ENCODE peak calls at places on chromosomes 2 and 18, in ten cellular contexts. One of them, this sample, is unnamed.

GRCh38 chr18:43068781-43069180 is 46.7 kb downstream of the RIT2 start:
- DNase-seq in mammary epithelial cell: no peak
- DNase-seq in uterus: no peak
- DNase-seq in tibial artery: no peak
- DNase-seq in AG09309: no peak
- DNase-seq in NB4: no peak
- DNase-seq in upper lobe of right lung: no peak
- DNase-seq in AG04449: no peak
- DNase-seq in fibroblast of the aortic adventitia: no peak
- DNase-seq in CD8-positive, alpha-beta T cell: no peak
- DNase-seq in this sample: no peak

GRCh38 chr2:1995584-1995983 is 251.3 kb upstream of the PXDN start:
- DNase-seq in mammary epithelial cell: no peak
- DNase-seq in uterus: no peak
- DNase-seq in tibial artery: no peak
- DNase-seq in AG09309: no peak
- DNase-seq in NB4: no peak
- DNase-seq in upper lobe of right lung: no peak
- DNase-seq in AG04449: no peak
- DNase-seq in fibroblast of the aortic adventitia: no peak
- DNase-seq in CD8-positive, alpha-beta T cell: no peak
- DNase-seq in this sample: no peak

GRCh38 chr18:36153771-36154170 is 24.1 kb downstream of the ELP2 start:
- DNase-seq in mammary epithelial cell: no peak
- DNase-seq in uterus: no peak
- DNase-seq in tibial artery: no peak
- DNase-seq in AG09309: no peak
- DNase-seq in NB4: no peak
- DNase-seq in upper lobe of right lung: no peak
- DNase-seq in AG04449: no peak
- DNase-seq in fibroblast of the aortic adventitia: peak; percentile 36
- DNase-seq in CD8-positive, alpha-beta T cell: no peak
- DNase-seq in this sample: no peak

GRCh38 chr2:10507106-10507505 is 59.0 kb upstream of the ODC1 start:
- DNase-seq in mammary epithelial cell: no peak
- DNase-seq in uterus: no peak
- DNase-seq in tibial artery: peak; percentile 25
- DNase-seq in AG09309: no peak
- DNase-seq in NB4: no peak
- DNase-seq in upper lobe of right lung: peak; percentile 41
- DNase-seq in AG04449: no peak
- DNase-seq in fibroblast of the aortic adventitia: no peak
- DNase-seq in CD8-positive, alpha-beta T cell: no peak
- DNase-seq in this sample: no peak

GRCh38 chr2:191860760-191861466 is 14.0 kb upstream of the CAVIN2 start:
- DNase-seq in mammary epithelial cell: no peak
- DNase-seq in uterus: no peak
- DNase-seq in tibial artery: no peak
- DNase-seq in AG09309: no peak
- DNase-seq in NB4: no peak
- DNase-seq in upper lobe of right lung: no peak
- DNase-seq in AG04449: no peak
- DNase-seq in fibroblast of the aortic adventitia: no peak
- DNase-seq in CD8-positive, alpha-beta T cell: no peak
- DNase-seq in this sample: no peak

GRCh38 chr2:112782234-112782799 is 2.0 kb downstream of the IL1A start:
- DNase-seq in mammary epithelial cell: no peak
- DNase-seq in uterus: no peak
- DNase-seq in tibial artery: no peak
- DNase-seq in AG09309: no peak
- DNase-seq in NB4: no peak
- DNase-seq in upper lobe of right lung: no peak
- DNase-seq in AG04449: no peak
- DNase-seq in fibroblast of the aortic adventitia: no peak
- DNase-seq in CD8-positive, alpha-beta T cell: no peak
- DNase-seq in this sample: no peak

GRCh38 chr18:28019425-28020108 is 157.4 kb downstream of the CDH2 start:
- DNase-seq in mammary epithelial cell: peak; percentile 73
- DNase-seq in uterus: no peak
- DNase-seq in tibial artery: no peak
- DNase-seq in AG09309: no peak
- DNase-seq in NB4: no peak
- DNase-seq in upper lobe of right lung: no peak
- DNase-seq in AG04449: no peak
- DNase-seq in fibroblast of the aortic adventitia: peak; percentile 77
- DNase-seq in CD8-positive, alpha-beta T cell: no peak
- DNase-seq in this sample: no peak

GRCh38 chr2:15942711-15943345 is 2.5 kb downstream of the MYCN start:
- DNase-seq in mammary epithelial cell: no peak
- DNase-seq in uterus: no peak
- DNase-seq in tibial artery: no peak
- DNase-seq in AG09309: no peak
- DNase-seq in NB4: no peak
- DNase-seq in upper lobe of right lung: no peak
- DNase-seq in AG04449: no peak
- DNase-seq in fibroblast of the aortic adventitia: no peak
- DNase-seq in CD8-positive, alpha-beta T cell: no peak
- DNase-seq in this sample: no peak

GRCh38 chr18:45413180-45413836 is 202.0 kb upstream of the SLC14A2 start:
- DNase-seq in mammary epithelial cell: no peak
- DNase-seq in uterus: no peak
- DNase-seq in tibial artery: no peak
- DNase-seq in AG09309: peak; percentile 69
- DNase-seq in NB4: peak; percentile 2
- DNase-seq in upper lobe of right lung: no peak
- DNase-seq in AG04449: no peak
- DNase-seq in fibroblast of the aortic adventitia: peak; percentile 83
- DNase-seq in CD8-positive, alpha-beta T cell: no peak
- DNase-seq in this sample: no peak

GRCh38 chr2:143553261-143553660 is 424.0 kb downstream of the ARHGAP15 start:
- DNase-seq in mammary epithelial cell: no peak
- DNase-seq in uterus: no peak
- DNase-seq in tibial artery: no peak
- DNase-seq in AG09309: no peak
- DNase-seq in NB4: no peak
- DNase-seq in upper lobe of right lung: no peak
- DNase-seq in AG04449: no peak
- DNase-seq in fibroblast of the aortic adventitia: no peak
- DNase-seq in CD8-positive, alpha-beta T cell: no peak
- DNase-seq in this sample: no peak

GRCh38 chr2:135733045-135733444 is 8.6 kb upstream of the UBXN4 start:
- DNase-seq in mammary epithelial cell: no peak
- DNase-seq in uterus: no peak
- DNase-seq in tibial artery: no peak
- DNase-seq in AG09309: no peak
- DNase-seq in NB4: no peak
- DNase-seq in upper lobe of right lung: no peak
- DNase-seq in AG04449: no peak
- DNase-seq in fibroblast of the aortic adventitia: no peak
- DNase-seq in CD8-positive, alpha-beta T cell: no peak
- DNase-seq in this sample: no peak

GRCh38 chr2:168784993-168785392 is 17.4 kb upstream of the NOSTRIN start:
- DNase-seq in mammary epithelial cell: no peak
- DNase-seq in uterus: no peak
- DNase-seq in tibial artery: no peak
- DNase-seq in AG09309: no peak
- DNase-seq in NB4: no peak
- DNase-seq in upper lobe of right lung: no peak
- DNase-seq in AG04449: no peak
- DNase-seq in fibroblast of the aortic adventitia: no peak
- DNase-seq in CD8-positive, alpha-beta T cell: no peak
- DNase-seq in this sample: no peak

GRCh38 chr2:41409328-41409727 is 638.5 kb upstream of the PKDCC start:
- DNase-seq in mammary epithelial cell: no peak
- DNase-seq in uterus: no peak
- DNase-seq in tibial artery: no peak
- DNase-seq in AG09309: no peak
- DNase-seq in NB4: no peak
- DNase-seq in upper lobe of right lung: no peak
- DNase-seq in AG04449: no peak
- DNase-seq in fibroblast of the aortic adventitia: no peak
- DNase-seq in CD8-positive, alpha-beta T cell: no peak
- DNase-seq in this sample: no peak

GRCh38 chr2:111118455-111119003 is 2.2 kb upstream of the BCL2L11 start:
- DNase-seq in mammary epithelial cell: no peak
- DNase-seq in uterus: no peak
- DNase-seq in tibial artery: no peak
- DNase-seq in AG09309: no peak
- DNase-seq in NB4: no peak
- DNase-seq in upper lobe of right lung: no peak
- DNase-seq in AG04449: no peak
- DNase-seq in fibroblast of the aortic adventitia: no peak
- DNase-seq in CD8-positive, alpha-beta T cell: peak; percentile 1
- DNase-seq in this sample: no peak

GRCh38 chr2:76478636-76479035 is 767.9 kb upstream of the GCFC2 start:
- DNase-seq in mammary epithelial cell: no peak
- DNase-seq in uterus: no peak
- DNase-seq in tibial artery: no peak
- DNase-seq in AG09309: no peak
- DNase-seq in NB4: no peak
- DNase-seq in upper lobe of right lung: no peak
- DNase-seq in AG04449: no peak
- DNase-seq in fibroblast of the aortic adventitia: no peak
- DNase-seq in CD8-positive, alpha-beta T cell: no peak
- DNase-seq in this sample: no peak

GRCh38 chr2:64995041-64995440 is 5.8 kb downstream of the SLC1A4 start:
- DNase-seq in mammary epithelial cell: no peak
- DNase-seq in uterus: no peak
- DNase-seq in tibial artery: no peak
- DNase-seq in AG09309: no peak
- DNase-seq in NB4: no peak
- DNase-seq in upper lobe of right lung: no peak
- DNase-seq in AG04449: no peak
- DNase-seq in fibroblast of the aortic adventitia: no peak
- DNase-seq in CD8-positive, alpha-beta T cell: no peak
- DNase-seq in this sample: no peak
- TF ChIP-seq CTCF in mammary epithelial cell: no peak
- TF ChIP-seq CTCF in uterus: no peak
- TF ChIP-seq CTCF in tibial artery: no peak
- TF ChIP-seq CTCF in AG09309: no peak
- TF ChIP-seq CTCF in NB4: no peak
- TF ChIP-seq CTCF in upper lobe of right lung: no peak
- TF ChIP-seq CTCF in AG04449: no peak
- TF ChIP-seq CTCF in fibroblast of the aortic adventitia: no peak
- TF ChIP-seq CTCF in CD8-positive, alpha-beta T cell: no peak
- TF ChIP-seq CTCF in this sample: no peak

DNA sequence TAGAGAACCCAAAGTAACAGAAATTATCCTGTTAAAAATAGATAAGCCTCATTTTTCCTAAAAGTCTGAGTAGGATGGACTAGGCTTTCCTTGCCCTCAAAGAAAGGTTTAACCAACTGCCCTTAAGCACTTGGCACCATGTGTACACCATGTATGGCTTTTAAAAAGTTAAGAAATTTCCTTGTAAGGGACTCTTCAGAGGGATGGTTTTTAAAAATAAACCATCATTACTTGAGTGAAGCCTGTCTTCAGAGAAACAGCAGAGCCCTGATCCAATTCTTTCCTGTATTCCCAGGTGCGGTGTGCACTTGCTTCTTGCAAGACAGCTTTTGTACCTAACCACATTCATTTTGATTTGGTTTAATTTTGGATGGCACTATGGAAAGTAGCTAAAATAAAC is 1.1 kb upstream of the NEMP2 start:
- DNase-seq in mammary epithelial cell: peak; percentile 9
- DNase-seq in uterus: no peak
- DNase-seq in tibial artery: no peak
- DNase-seq in AG09309: no peak
- DNase-seq in NB4: peak; percentile 20
- DNase-seq in upper lobe of right lung: no peak
- DNase-seq in AG04449: no peak
- DNase-seq in fibroblast of the aortic adventitia: no peak
- DNase-seq in CD8-positive, alpha-beta T cell: no peak
- DNase-seq in this sample: no peak
- H3K4me3 ChIP-seq in mammary epithelial cell: peak overlapping the region; percentile 75
- H3K4me3 ChIP-seq in uterus: peak overlapping the region; percentile 71
- H3K4me3 ChIP-seq in tibial artery: peak overlapping the region; percentile 82
- H3K4me3 ChIP-seq in AG09309: no peak overlapping the region
- H3K4me3 ChIP-seq in NB4: peak overlapping the region; percentile 87
- H3K4me3 ChIP-seq in upper lobe of right lung: peak overlapping the region; percentile 81
- H3K4me3 ChIP-seq in AG04449: no peak overlapping the region
- H3K4me3 ChIP-seq in fibroblast of the aortic adventitia: peak overlapping the region; percentile 3
- H3K4me3 ChIP-seq in CD8-positive, alpha-beta T cell: no peak overlapping the region
- H3K4me3 ChIP-seq in this sample: no peak overlapping the region

GRCh38 chr18:74314759-74315463 is 728 bp upstream of the C18orf63 start:
- DNase-seq in mammary epithelial cell: no peak
- DNase-seq in uterus: no peak
- DNase-seq in tibial artery: no peak
- DNase-seq in AG09309: no peak
- DNase-seq in NB4: no peak
- DNase-seq in upper lobe of right lung: no peak
- DNase-seq in AG04449: no peak
- DNase-seq in fibroblast of the aortic adventitia: no peak
- DNase-seq in CD8-positive, alpha-beta T cell: no peak
- DNase-seq in this sample: no peak
- TF ChIP-seq CTCF in mammary epithelial cell: no peak
- TF ChIP-seq CTCF in uterus: no peak
- TF ChIP-seq CTCF in tibial artery: no peak
- TF ChIP-seq CTCF in AG09309: no peak
- TF ChIP-seq CTCF in NB4: no peak
- TF ChIP-seq CTCF in upper lobe of right lung: no peak
- TF ChIP-seq CTCF in AG04449: no peak
- TF ChIP-seq CTCF in fibroblast of the aortic adventitia: no peak
- TF ChIP-seq CTCF in CD8-positive, alpha-beta T cell: no peak
- TF ChIP-seq CTCF in this sample: no peak

GRCh38 chr2:45646289-45646688 is 5.2 kb upstream of the PRKCE start:
- DNase-seq in mammary epithelial cell: no peak
- DNase-seq in uterus: no peak
- DNase-seq in tibial artery: no peak
- DNase-seq in AG09309: no peak
- DNase-seq in NB4: no peak
- DNase-seq in upper lobe of right lung: no peak
- DNase-seq in AG04449: no peak
- DNase-seq in fibroblast of the aortic adventitia: no peak
- DNase-seq in CD8-positive, alpha-beta T cell: no peak
- DNase-seq in this sample: no peak

GRCh38 chr2:45640575-45640974 is 10.9 kb upstream of the PRKCE start:
- DNase-seq in mammary epithelial cell: no peak
- DNase-seq in uterus: no peak
- DNase-seq in tibial artery: no peak
- DNase-seq in AG09309: no peak
- DNase-seq in NB4: no peak
- DNase-seq in upper lobe of right lung: no peak
- DNase-seq in AG04449: no peak
- DNase-seq in fibroblast of the aortic adventitia: no peak
- DNase-seq in CD8-positive, alpha-beta T cell: no peak
- DNase-seq in this sample: no peak

GRCh38 chr2:45647346-45647745 is 4.1 kb upstream of the PRKCE start:
- DNase-seq in mammary epithelial cell: no peak
- DNase-seq in uterus: no peak
- DNase-seq in tibial artery: no peak
- DNase-seq in AG09309: no peak
- DNase-seq in NB4: no peak
- DNase-seq in upper lobe of right lung: no peak
- DNase-seq in AG04449: no peak
- DNase-seq in fibroblast of the aortic adventitia: no peak
- DNase-seq in CD8-positive, alpha-beta T cell: no peak
- DNase-seq in this sample: no peak

GRCh38 chr2:45643095-45643494 is 8.4 kb upstream of the PRKCE start:
- DNase-seq in mammary epithelial cell: no peak
- DNase-seq in uterus: peak; percentile 27
- DNase-seq in tibial artery: no peak
- DNase-seq in AG09309: no peak
- DNase-seq in NB4: no peak
- DNase-seq in upper lobe of right lung: no peak
- DNase-seq in AG04449: no peak
- DNase-seq in fibroblast of the aortic adventitia: peak; percentile 15
- DNase-seq in CD8-positive, alpha-beta T cell: no peak
- DNase-seq in this sample: no peak

GRCh38 chr2:45643543-45644542 is 7.6 kb upstream of the PRKCE start:
- DNase-seq in mammary epithelial cell: peak; percentile 49
- DNase-seq in uterus: peak; percentile 44
- DNase-seq in tibial artery: peak; percentile 77
- DNase-seq in AG09309: no peak
- DNase-seq in NB4: peak; percentile 71
- DNase-seq in upper lobe of right lung: peak; percentile 88
- DNase-seq in AG04449: no peak
- DNase-seq in fibroblast of the aortic adventitia: peak; percentile 42
- DNase-seq in CD8-positive, alpha-beta T cell: peak; percentile 73
- DNase-seq in this sample: no peak
- H3K4me3 ChIP-seq in mammary epithelial cell: peak overlapping the region; percentile 51
- H3K4me3 ChIP-seq in uterus: peak overlapping the region; percentile 33
- H3K4me3 ChIP-seq in tibial artery: peak overlapping the region; percentile 44
- H3K4me3 ChIP-seq in AG09309: peak overlapping the region; percentile 83
- H3K4me3 ChIP-seq in NB4: no peak overlapping the region
- H3K4me3 ChIP-seq in upper lobe of right lung: peak overlapping the region; percentile 58
- H3K4me3 ChIP-seq in AG04449: peak overlapping the region; percentile 64
- H3K4me3 ChIP-seq in fibroblast of the aortic adventitia: peak overlapping the region; percentile 71
- H3K4me3 ChIP-seq in CD8-positive, alpha-beta T cell: peak overlapping the region; percentile 22
- H3K4me3 ChIP-seq in this sample: peak overlapping the region; percentile 57